ENCODE peak calls at places on chromosomes 7 and 10, in seven cellular contexts. One of them, this sample, is unnamed.

GRCh38 chr7:116500071-116500853 is 724 bp downstream of the CAV2 start:
- DNase-seq in endothelial cell of umbilical vein: peak; percentile 78
- DNase-seq in GM23338: peak; percentile 71
- DNase-seq in H1: no peak
- DNase-seq in HCT116: no peak
- DNase-seq in K562: peak; percentile 71
- DNase-seq in GM12878: no peak
- DNase-seq in this sample: no peak

GRCh38 chr10:13271552-13272163 is 28.2 kb downstream of the PHYH start:
- DNase-seq in GM23338: peak; percentile 91
- DNase-seq in HCT116: peak; percentile 32
- DNase-seq in K562: peak; percentile 89
- DNase-seq in endothelial cell of umbilical vein: peak; percentile 14
- DNase-seq in H1: peak; percentile 91
- DNase-seq in GM12878: no peak
- DNase-seq in this sample: no peak

GRCh38 chr7:68224041-68224534 is 1227.5 kb downstream of the TYW1 start:
- DNase-seq in GM12878: no peak
- DNase-seq in H1: no peak
- DNase-seq in K562: no peak
- DNase-seq in GM23338: no peak
- DNase-seq in HCT116: no peak
- DNase-seq in endothelial cell of umbilical vein: no peak
- DNase-seq in this sample: no peak

GRCh38 chr7:139490130-139490529 is 6.7 kb upstream of the KLRG2 start:
- DNase-seq in GM23338: no peak
- DNase-seq in GM12878: no peak
- DNase-seq in endothelial cell of umbilical vein: no peak
- DNase-seq in HCT116: no peak
- DNase-seq in H1: no peak
- DNase-seq in K562: no peak
- DNase-seq in this sample: no peak

GRCh38 chr10:1559311-1559710 is 178.0 kb downstream of the ADARB2 start:
- DNase-seq in endothelial cell of umbilical vein: no peak
- DNase-seq in GM12878: no peak
- DNase-seq in GM23338: no peak
- DNase-seq in K562: no peak
- DNase-seq in HCT116: no peak
- DNase-seq in H1: no peak
- DNase-seq in this sample: no peak

GRCh38 chr10:22911889-22912762 is 15.7 kb upstream of the ARMC3 start:
- DNase-seq in GM12878: no peak
- DNase-seq in HCT116: no peak
- DNase-seq in H1: no peak
- DNase-seq in endothelial cell of umbilical vein: peak; percentile 35
- DNase-seq in GM23338: no peak
- DNase-seq in K562: peak; percentile 59
- DNase-seq in this sample: peak; percentile 57

GRCh38 chr7:155291045-155291530 is 6.6 kb upstream of the INSIG1 start:
- DNase-seq in GM12878: no peak
- DNase-seq in GM23338: no peak
- DNase-seq in H1: no peak
- DNase-seq in K562: peak; percentile 95
- DNase-seq in endothelial cell of umbilical vein: peak; percentile 37
- DNase-seq in HCT116: peak; percentile 80
- DNase-seq in this sample: no peak

GRCh38 chr7:644381-645305 is 81.9 kb upstream of the DNAAF5 start:
- DNase-seq in H1: no peak
- DNase-seq in K562: no peak
- DNase-seq in GM23338: no peak
- DNase-seq in endothelial cell of umbilical vein: no peak
- DNase-seq in HCT116: no peak
- DNase-seq in GM12878: no peak
- DNase-seq in this sample: no peak

GRCh38 chr10:6958254-6958653 is 378.2 kb upstream of the PRKCQ start:
- DNase-seq in GM12878: no peak
- DNase-seq in H1: no peak
- DNase-seq in endothelial cell of umbilical vein: no peak
- DNase-seq in HCT116: no peak
- DNase-seq in GM23338: no peak
- DNase-seq in K562: no peak
- DNase-seq in this sample: no peak

GRCh38 chr10:30422981-30423654 is 10.9 kb upstream of the MAP3K8 start:
- DNase-seq in HCT116: no peak
- DNase-seq in endothelial cell of umbilical vein: peak; percentile 46
- DNase-seq in K562: no peak
- DNase-seq in H1: no peak
- DNase-seq in GM23338: peak; percentile 89
- DNase-seq in GM12878: no peak
- DNase-seq in this sample: no peak

GRCh38 chr7:47465191-47465590 is 116.7 kb downstream of the TNS3 start:
- DNase-seq in K562: no peak
- DNase-seq in HCT116: no peak
- DNase-seq in endothelial cell of umbilical vein: no peak
- DNase-seq in H1: no peak
- DNase-seq in GM23338: no peak
- DNase-seq in GM12878: no peak
- DNase-seq in this sample: no peak

GRCh38 chr7:138848056-138848975 is 50.3 kb upstream of the ATP6V0A4 start:
- DNase-seq in HCT116: no peak
- DNase-seq in K562: no peak
- DNase-seq in H1: no peak
- DNase-seq in endothelial cell of umbilical vein: no peak
- DNase-seq in GM23338: no peak
- DNase-seq in GM12878: no peak
- DNase-seq in this sample: no peak

GRCh38 chr10:1195828-1196227 is 139.6 kb downstream of the WDR37 start:
- DNase-seq in H1: no peak
- DNase-seq in endothelial cell of umbilical vein: no peak
- DNase-seq in K562: no peak
- DNase-seq in HCT116: no peak
- DNase-seq in GM23338: peak; percentile 55
- DNase-seq in GM12878: no peak
- DNase-seq in this sample: no peak

GRCh38 chr10:126387041-126387908 is 1.0 kb downstream of the ADAM12 start:
- DNase-seq in H1: peak; percentile 85
- DNase-seq in HCT116: no peak
- DNase-seq in endothelial cell of umbilical vein: peak; percentile 48
- DNase-seq in K562: peak; percentile 16
- DNase-seq in GM12878: no peak
- DNase-seq in GM23338: peak; percentile 80
- DNase-seq in this sample: no peak

GRCh38 chr7:9981950-9982349 is 991.7 kb upstream of the PHF14 start:
- DNase-seq in GM12878: no peak
- DNase-seq in H1: no peak
- DNase-seq in GM23338: no peak
- DNase-seq in K562: no peak
- DNase-seq in endothelial cell of umbilical vein: no peak
- DNase-seq in HCT116: no peak
- DNase-seq in this sample: peak; percentile 16

GRCh38 chr7:87831127-87831526 is 45.0 kb downstream of the SLC25A40 start:
- DNase-seq in GM23338: no peak
- DNase-seq in GM12878: no peak
- DNase-seq in HCT116: no peak
- DNase-seq in H1: no peak
- DNase-seq in K562: no peak
- DNase-seq in endothelial cell of umbilical vein: no peak
- DNase-seq in this sample: no peak

GRCh38 chr10:35640951-35641429 is 1.1 kb downstream of the FZD8 start:
- DNase-seq in K562: peak; percentile 71
- DNase-seq in GM23338: peak; percentile 83
- DNase-seq in GM12878: no peak
- DNase-seq in HCT116: peak; percentile 31
- DNase-seq in H1: peak; percentile 79
- DNase-seq in endothelial cell of umbilical vein: peak; percentile 76
- DNase-seq in this sample: no peak

GRCh38 chr10:4684434-4684833 is 141.6 kb upstream of the AKR1E2 start:
- DNase-seq in GM23338: no peak
- DNase-seq in endothelial cell of umbilical vein: no peak
- DNase-seq in HCT116: no peak
- DNase-seq in K562: no peak
- DNase-seq in H1: no peak
- DNase-seq in GM12878: no peak
- DNase-seq in this sample: no peak
- TF ChIP-seq POLR2AphosphoS5 in GM23338: no peak
- TF ChIP-seq POLR2AphosphoS5 in endothelial cell of umbilical vein: no peak
- TF ChIP-seq POLR2AphosphoS5 in HCT116: no peak
- TF ChIP-seq POLR2AphosphoS5 in K562: no peak
- TF ChIP-seq POLR2AphosphoS5 in H1: no peak
- TF ChIP-seq POLR2AphosphoS5 in GM12878: no peak
- TF ChIP-seq POLR2AphosphoS5 in this sample: no peak

GRCh38 chr7:37921340-37921805 is 933 bp downstream of the EPDR1 start:
- DNase-seq in endothelial cell of umbilical vein: no peak
- DNase-seq in H1: no peak
- DNase-seq in HCT116: no peak
- DNase-seq in K562: peak; percentile 77
- DNase-seq in GM23338: peak; percentile 65
- DNase-seq in GM12878: no peak
- DNase-seq in this sample: no peak

GRCh38 chr7:37918526-37918925 is 1.9 kb upstream of the SFRP4 start:
- DNase-seq in K562: no peak
- DNase-seq in H1: peak; percentile 53
- DNase-seq in GM23338: peak; percentile 39
- DNase-seq in GM12878: no peak
- DNase-seq in endothelial cell of umbilical vein: no peak
- DNase-seq in HCT116: no peak
- DNase-seq in this sample: no peak

GRCh38 chr7:37921876-37922275 is 1.4 kb downstream of the EPDR1 start:
- DNase-seq in H1: no peak
- DNase-seq in K562: no peak
- DNase-seq in GM12878: no peak
- DNase-seq in endothelial cell of umbilical vein: no peak
- DNase-seq in HCT116: no peak
- DNase-seq in GM23338: no peak
- DNase-seq in this sample: no peak

GRCh38 chr7:37920619-37921339 is at the start of gene EPDR1:
- DNase-seq in endothelial cell of umbilical vein: no peak
- DNase-seq in K562: no peak
- DNase-seq in GM12878: no peak
- DNase-seq in GM23338: peak; percentile 71
- DNase-seq in HCT116: peak; percentile 37
- DNase-seq in H1: peak; percentile 78
- DNase-seq in this sample: no peak

DNA sequence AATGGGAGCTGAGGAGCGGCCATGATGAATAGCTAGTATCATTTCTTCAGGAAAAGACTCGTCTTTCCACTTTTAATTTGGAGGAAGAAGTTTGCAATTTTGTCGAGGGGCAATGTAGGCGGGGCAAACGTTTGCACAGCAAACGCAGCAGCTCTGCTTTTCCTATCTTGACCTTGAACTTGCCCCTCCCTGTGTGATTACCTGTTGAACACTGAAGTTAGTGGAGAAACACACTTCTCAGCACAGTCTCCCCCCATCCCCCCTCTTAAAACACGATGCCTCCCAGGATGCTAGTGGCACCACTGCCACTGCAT is 178 bp upstream of the EPDR1 start:
- DNase-seq in HCT116: no peak
- DNase-seq in H1: no peak
- DNase-seq in GM23338: no peak
- DNase-seq in K562: no peak
- DNase-seq in endothelial cell of umbilical vein: no peak
- DNase-seq in GM12878: no peak
- DNase-seq in this sample: no peak
- TF ChIP-seq EZH2 in HCT116: no peak
- TF ChIP-seq EZH2 in H1: no peak
- TF ChIP-seq EZH2 in GM23338: no peak
- TF ChIP-seq EZH2 in K562: no peak
- TF ChIP-seq EZH2 in endothelial cell of umbilical vein: no peak
- TF ChIP-seq EZH2 in GM12878: no peak
- TF ChIP-seq EZH2 in this sample: no peak

GRCh38 chr10:21281765-21282484 is 243.6 kb downstream of the SKIDA1 start:
- DNase-seq in HCT116: no peak
- DNase-seq in K562: no peak
- DNase-seq in GM23338: peak; percentile 95
- DNase-seq in endothelial cell of umbilical vein: no peak
- DNase-seq in H1: peak; percentile 63
- DNase-seq in GM12878: no peak
- DNase-seq in this sample: no peak

GRCh38 chr10:21280037-21280436 is 245.4 kb downstream of the SKIDA1 start:
- DNase-seq in H1: no peak
- DNase-seq in GM23338: no peak
- DNase-seq in GM12878: no peak
- DNase-seq in HCT116: no peak
- DNase-seq in K562: no peak
- DNase-seq in endothelial cell of umbilical vein: no peak
- DNase-seq in this sample: no peak

GRCh38 chr10:21278491-21279216 is 246.8 kb downstream of the SKIDA1 start:
- DNase-seq in HCT116: peak; percentile 89
- DNase-seq in H1: peak; percentile 100
- DNase-seq in K562: peak; percentile 92
- DNase-seq in GM12878: peak; percentile 34
- DNase-seq in GM23338: peak; percentile 98
- DNase-seq in endothelial cell of umbilical vein: peak; percentile 90
- DNase-seq in this sample: peak; percentile 62

GRCh38 chr10:21281173-21281572 is 244.3 kb downstream of the SKIDA1 start:
- DNase-seq in GM12878: no peak
- DNase-seq in H1: no peak
- DNase-seq in K562: no peak
- DNase-seq in HCT116: no peak
- DNase-seq in GM23338: no peak
- DNase-seq in endothelial cell of umbilical vein: no peak
- DNase-seq in this sample: no peak

GRCh38 chr10:21279217-21279575 is 246.3 kb downstream of the SKIDA1 start:
- DNase-seq in GM12878: no peak
- DNase-seq in endothelial cell of umbilical vein: no peak
- DNase-seq in GM23338: no peak
- DNase-seq in K562: no peak
- DNase-seq in HCT116: no peak
- DNase-seq in H1: no peak
- DNase-seq in this sample: no peak
- TF ChIP-seq POLR2AphosphoS5 in GM12878: no peak
- TF ChIP-seq POLR2AphosphoS5 in endothelial cell of umbilical vein: no peak
- TF ChIP-seq POLR2AphosphoS5 in GM23338: no peak
- TF ChIP-seq POLR2AphosphoS5 in K562: no peak
- TF ChIP-seq POLR2AphosphoS5 in HCT116: no peak
- TF ChIP-seq POLR2AphosphoS5 in H1: no peak
- TF ChIP-seq POLR2AphosphoS5 in this sample: no peak

GRCh38 chr7:27189560-27190283 is 4.7 kb upstream of the HOXA11 start:
- DNase-seq in GM23338: no peak
- DNase-seq in endothelial cell of umbilical vein: no peak
- DNase-seq in HCT116: no peak
- DNase-seq in GM12878: no peak
- DNase-seq in K562: no peak
- DNase-seq in H1: peak; percentile 64
- DNase-seq in this sample: no peak

GRCh38 chr7:27187158-27187701 is 2.2 kb upstream of the HOXA11 start:
- DNase-seq in K562: no peak
- DNase-seq in HCT116: no peak
- DNase-seq in endothelial cell of umbilical vein: peak; percentile 65
- DNase-seq in GM12878: no peak
- DNase-seq in GM23338: no peak
- DNase-seq in H1: no peak
- DNase-seq in this sample: no peak

GRCh38 chr7:27190284-27190748 is 5.3 kb upstream of the HOXA11 start:
- DNase-seq in endothelial cell of umbilical vein: no peak
- DNase-seq in K562: no peak
- DNase-seq in H1: peak; percentile 22
- DNase-seq in GM23338: no peak
- DNase-seq in GM12878: no peak
- DNase-seq in HCT116: no peak
- DNase-seq in this sample: no peak

GRCh38 chr7:27187702-27188665 is 3.0 kb upstream of the HOXA11 start:
- DNase-seq in K562: no peak
- DNase-seq in HCT116: no peak
- DNase-seq in endothelial cell of umbilical vein: no peak
- DNase-seq in GM12878: no peak
- DNase-seq in GM23338: peak; percentile 72
- DNase-seq in H1: peak; percentile 70
- DNase-seq in this sample: no peak

GRCh38 chr7:27188666-27189559 is 3.9 kb upstream of the HOXA11 start:
- DNase-seq in GM12878: no peak
- DNase-seq in H1: peak; percentile 68
- DNase-seq in K562: no peak
- DNase-seq in endothelial cell of umbilical vein: peak; percentile 81
- DNase-seq in GM23338: peak; percentile 71
- DNase-seq in HCT116: no peak
- DNase-seq in this sample: no peak
- TF ChIP-seq EZH2 in GM12878: no peak
- TF ChIP-seq EZH2 in H1: peak; percentile 87
- TF ChIP-seq EZH2 in K562: no peak
- TF ChIP-seq EZH2 in endothelial cell of umbilical vein: no peak
- TF ChIP-seq EZH2 in GM23338: peak; percentile 95
- TF ChIP-seq EZH2 in HCT116: no peak
- TF ChIP-seq EZH2 in this sample: no peak

This sample was measured in SK-N-MC.